ENCODE peak calls at places on chromosome 15, in seven cellular contexts. One of them, this sample, is unnamed.

GRCh38 chr15:31396881-31397560 is 70.4 kb downstream of the KLF13 start:
- DNase-seq in K562: peak
- DNase-seq in sigmoid colon: peak
- DNase-seq in mucosa of descending colon: peak
- DNase-seq in adrenal gland: peak
- DNase-seq in left lung: peak
- DNase-seq in GM23248: peak
- DNase-seq in this sample: peak

GRCh38 chr15:92377083-92377789 is 16.4 kb upstream of the ST8SIA2 start:
- DNase-seq in K562: no peak
- DNase-seq in sigmoid colon: no peak
- DNase-seq in mucosa of descending colon: no peak
- DNase-seq in adrenal gland: no peak
- DNase-seq in left lung: no peak
- DNase-seq in GM23248: peak
- DNase-seq in this sample: no peak

GRCh38 chr15:68383161-68384074 is 48.5 kb downstream of the ITGA11 start:
- DNase-seq in K562: peak
- DNase-seq in sigmoid colon: peak
- DNase-seq in mucosa of descending colon: no peak
- DNase-seq in adrenal gland: no peak
- DNase-seq in left lung: no peak
- DNase-seq in GM23248: peak
- DNase-seq in this sample: peak

GRCh38 chr15:31387483-31388118 is 61.0 kb downstream of the KLF13 start:
- DNase-seq in K562: no peak
- DNase-seq in sigmoid colon: peak
- DNase-seq in mucosa of descending colon: no peak
- DNase-seq in adrenal gland: peak
- DNase-seq in left lung: no peak
- DNase-seq in GM23248: peak
- DNase-seq in this sample: no peak

GRCh38 chr15:67079361-67079760 is 14.0 kb downstream of the SMAD3 start:
- DNase-seq in K562: no peak
- DNase-seq in sigmoid colon: no peak
- DNase-seq in mucosa of descending colon: no peak
- DNase-seq in adrenal gland: no peak
- DNase-seq in left lung: no peak
- DNase-seq in GM23248: peak
- DNase-seq in this sample: no peak

GRCh38 chr15:20340331-20340811 is 201.2 kb downstream of the GOLGA6L6 start:
- DNase-seq in K562: peak
- DNase-seq in sigmoid colon: peak
- DNase-seq in mucosa of descending colon: peak
- DNase-seq in adrenal gland: peak
- DNase-seq in left lung: peak
- DNase-seq in GM23248: no peak
- DNase-seq in this sample: peak

GRCh38 chr15:77457619-77458265 is 37.1 kb downstream of the HMG20A start:
- DNase-seq in K562: no peak
- DNase-seq in sigmoid colon: no peak
- DNase-seq in mucosa of descending colon: no peak
- DNase-seq in adrenal gland: no peak
- DNase-seq in left lung: no peak
- DNase-seq in GM23248: peak
- DNase-seq in this sample: no peak

GRCh38 chr15:58410353-58410752 is 21.4 kb upstream of the LIPC start:
- DNase-seq in K562: no peak
- DNase-seq in sigmoid colon: no peak
- DNase-seq in mucosa of descending colon: no peak
- DNase-seq in adrenal gland: no peak
- DNase-seq in left lung: no peak
- DNase-seq in GM23248: peak
- DNase-seq in this sample: no peak

DNA sequence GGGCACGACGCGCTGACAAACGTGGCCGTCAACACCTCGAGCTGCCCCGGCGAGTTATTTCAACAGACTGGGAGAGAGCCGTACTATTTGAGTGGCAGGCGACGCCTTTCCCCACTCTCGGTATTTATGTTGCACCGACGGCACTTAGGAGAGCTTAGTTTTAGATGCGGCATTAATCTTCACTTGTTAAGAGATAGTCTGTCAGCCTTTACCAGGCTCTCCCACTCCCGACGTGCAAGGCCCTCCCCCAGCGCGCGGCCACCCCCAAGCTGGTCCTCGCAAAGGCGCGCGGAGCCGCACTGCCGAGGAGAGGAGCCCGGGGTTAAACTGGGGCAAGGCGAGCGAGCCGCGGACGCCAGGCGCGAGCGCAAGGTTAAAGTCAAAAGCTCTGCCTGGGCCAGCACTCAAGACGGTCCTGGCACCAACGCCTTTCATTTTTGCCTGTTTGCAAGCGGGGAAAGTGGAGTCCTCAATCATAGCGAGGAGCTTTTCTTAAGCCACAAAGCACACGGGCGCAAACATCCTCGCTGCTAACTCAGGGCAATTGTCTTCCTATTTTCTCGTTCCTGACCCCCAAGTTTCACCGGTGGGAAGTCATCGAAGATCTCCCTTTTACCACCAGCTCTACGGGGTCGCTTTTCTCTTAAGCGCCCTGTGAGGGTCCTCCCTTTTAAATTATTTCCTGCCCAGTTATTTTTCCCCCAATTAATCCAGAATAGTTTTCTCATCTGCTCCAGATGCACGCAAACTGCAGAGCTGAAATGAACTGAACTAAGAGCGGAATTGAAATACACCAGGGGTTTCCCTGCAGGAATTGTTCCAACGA is 86.6 kb downstream of the NR2F2 start:
- DNase-seq in K562: no peak
- DNase-seq in sigmoid colon: no peak
- DNase-seq in mucosa of descending colon: no peak
- DNase-seq in adrenal gland: no peak
- DNase-seq in left lung: peak
- DNase-seq in GM23248: peak
- DNase-seq in this sample: no peak
- H3K4me3 ChIP-seq in K562: peak
- H3K4me3 ChIP-seq in sigmoid colon: peak
- H3K4me3 ChIP-seq in mucosa of descending colon: no peak
- H3K4me3 ChIP-seq in adrenal gland: no peak
- H3K4me3 ChIP-seq in left lung: no peak
- H3K4me3 ChIP-seq in GM23248: peak
- H3K4me3 ChIP-seq in this sample: peak

GRCh38 chr15:101306341-101307047 is 11.4 kb upstream of the SNRPA1 start:
- DNase-seq in K562: no peak
- DNase-seq in sigmoid colon: no peak
- DNase-seq in mucosa of descending colon: no peak
- DNase-seq in adrenal gland: peak
- DNase-seq in left lung: peak
- DNase-seq in GM23248: no peak
- DNase-seq in this sample: peak
- H3K4me3 ChIP-seq in K562: no peak
- H3K4me3 ChIP-seq in sigmoid colon: no peak
- H3K4me3 ChIP-seq in mucosa of descending colon: no peak
- H3K4me3 ChIP-seq in adrenal gland: no peak
- H3K4me3 ChIP-seq in left lung: no peak
- H3K4me3 ChIP-seq in GM23248: no peak
- H3K4me3 ChIP-seq in this sample: no peak

GRCh38 chr15:73784299-73784698 is 31.1 kb upstream of the INSYN1 start:
- DNase-seq in K562: no peak
- DNase-seq in sigmoid colon: no peak
- DNase-seq in mucosa of descending colon: no peak
- DNase-seq in adrenal gland: no peak
- DNase-seq in left lung: no peak
- DNase-seq in GM23248: no peak
- DNase-seq in this sample: no peak

GRCh38 chr15:73782339-73782979 is 29.3 kb upstream of the INSYN1 start:
- DNase-seq in K562: no peak
- DNase-seq in sigmoid colon: no peak
- DNase-seq in mucosa of descending colon: no peak
- DNase-seq in adrenal gland: no peak
- DNase-seq in left lung: no peak
- DNase-seq in GM23248: no peak
- DNase-seq in this sample: no peak

GRCh38 chr15:73787621-73788020 is 34.5 kb upstream of the INSYN1 start:
- DNase-seq in K562: no peak
- DNase-seq in sigmoid colon: no peak
- DNase-seq in mucosa of descending colon: no peak
- DNase-seq in adrenal gland: no peak
- DNase-seq in left lung: no peak
- DNase-seq in GM23248: peak
- DNase-seq in this sample: no peak

GRCh38 chr15:73789491-73790240 is 36.5 kb upstream of the INSYN1 start:
- DNase-seq in K562: no peak
- DNase-seq in sigmoid colon: no peak
- DNase-seq in mucosa of descending colon: no peak
- DNase-seq in adrenal gland: no peak
- DNase-seq in left lung: no peak
- DNase-seq in GM23248: no peak
- DNase-seq in this sample: no peak

DNA sequence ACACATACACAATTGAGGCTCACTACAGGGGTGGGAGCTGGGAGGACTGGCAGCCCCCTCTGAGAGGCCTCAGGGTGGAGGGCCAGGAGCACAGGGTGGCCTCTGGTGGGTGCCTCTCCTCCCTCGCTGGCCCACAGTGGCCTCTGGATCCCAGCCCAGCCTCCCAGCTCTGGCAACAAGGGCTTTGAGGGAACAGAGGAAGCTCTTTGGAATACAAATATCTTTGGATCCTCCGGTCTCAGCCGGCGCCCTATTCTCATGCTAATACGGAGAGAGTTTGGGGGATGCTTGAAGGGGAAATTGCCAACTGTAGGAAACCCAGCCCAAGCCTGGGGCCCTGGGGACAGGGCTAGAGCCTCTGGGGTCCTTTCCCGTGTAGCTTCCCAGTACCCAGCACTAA is 33.4 kb upstream of the INSYN1 start:
- DNase-seq in K562: no peak
- DNase-seq in sigmoid colon: no peak
- DNase-seq in mucosa of descending colon: no peak
- DNase-seq in adrenal gland: no peak
- DNase-seq in left lung: no peak
- DNase-seq in GM23248: no peak
- DNase-seq in this sample: no peak
- H3K4me3 ChIP-seq in K562: no peak
- H3K4me3 ChIP-seq in sigmoid colon: no peak
- H3K4me3 ChIP-seq in mucosa of descending colon: no peak
- H3K4me3 ChIP-seq in adrenal gland: no peak
- H3K4me3 ChIP-seq in left lung: no peak
- H3K4me3 ChIP-seq in GM23248: no peak
- H3K4me3 ChIP-seq in this sample: no peak

GRCh38 chr15:80405554-80405850 is 1.3 kb downstream of the ARNT2 start:
- DNase-seq in K562: no peak
- DNase-seq in sigmoid colon: no peak
- DNase-seq in mucosa of descending colon: no peak
- DNase-seq in adrenal gland: no peak
- DNase-seq in left lung: no peak
- DNase-seq in GM23248: no peak
- DNase-seq in this sample: no peak
- H3K4me3 ChIP-seq in K562: no peak
- H3K4me3 ChIP-seq in sigmoid colon: peak
- H3K4me3 ChIP-seq in mucosa of descending colon: no peak
- H3K4me3 ChIP-seq in adrenal gland: no peak
- H3K4me3 ChIP-seq in left lung: no peak
- H3K4me3 ChIP-seq in GM23248: no peak
- H3K4me3 ChIP-seq in this sample: no peak

DNA sequence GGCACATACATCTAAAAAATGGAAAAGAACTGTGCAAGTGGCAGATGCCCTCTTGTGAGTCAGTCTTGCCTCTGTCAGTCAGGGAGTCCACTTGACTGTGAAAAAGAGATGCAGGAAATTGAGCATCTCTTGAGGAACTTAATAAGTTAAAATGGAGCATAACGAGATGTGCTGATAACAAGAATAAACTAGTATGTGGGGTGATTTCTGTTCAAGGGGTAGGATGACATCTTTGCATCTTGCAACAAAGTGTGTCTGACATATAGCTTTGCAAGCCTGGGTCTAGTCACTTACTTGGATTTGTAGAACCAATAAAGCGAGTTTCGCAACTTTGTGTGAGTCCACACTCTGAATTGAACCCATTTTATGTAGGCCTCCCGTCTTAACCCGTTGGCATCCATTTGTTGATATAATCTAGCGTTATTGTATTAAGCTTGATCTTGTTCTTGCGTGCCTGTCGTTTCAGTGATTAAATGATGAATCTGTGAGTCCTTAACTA is 2.2 kb downstream of the USP3 start:
- DNase-seq in K562: no peak
- DNase-seq in sigmoid colon: no peak
- DNase-seq in mucosa of descending colon: no peak
- DNase-seq in adrenal gland: no peak
- DNase-seq in left lung: no peak
- DNase-seq in GM23248: peak
- DNase-seq in this sample: no peak
- H3K4me3 ChIP-seq in K562: peak
- H3K4me3 ChIP-seq in sigmoid colon: peak
- H3K4me3 ChIP-seq in mucosa of descending colon: no peak
- H3K4me3 ChIP-seq in adrenal gland: no peak
- H3K4me3 ChIP-seq in left lung: peak
- H3K4me3 ChIP-seq in GM23248: peak
- H3K4me3 ChIP-seq in this sample: peak

This sample was measured in upper lobe of right lung.